ENCODE peak calls at places on chromosomes 12 and 14, in ten cellular contexts. D, O, X, L, Y, V, G, S, F and U are unnamed samples.

GRCh38 chr12:11876301-11876700 is 194.4 kb upstream of the BCL2L14 start:
- DNase-seq in F (no peak), V (no peak), S (no peak), D (no peak), L (no peak), Y (no peak), G (no peak), X (no peak), O (no peak), U (no peak)

GRCh38 chr14:65864549-65864948 is 452.0 kb downstream of the FUT8 start:
- DNase-seq in L (no peak), F (no peak), Y (no peak), O (no peak), D (no peak), V (no peak), S (no peak), X (no peak), G (no peak), U (no peak)

GRCh38 chr12:130104596-130105253 is 57.5 kb upstream of the FZD10 start:
- DNase-seq in O (no peak), X (no peak), S (no peak), G (no peak), V (no peak), F (no peak), D (no peak), Y (no peak), L (no peak), U (no peak)

GRCh38 chr12:62847709-62848108 is 87.2 kb downstream of the PPM1H start:
- DNase-seq in L (no peak), F (no peak), Y (no peak), X (no peak), S (no peak), G (no peak), D (no peak), O (no peak), V (no peak), U (no peak)

GRCh38 chr14:81625343-81625742 is 91.7 kb upstream of the SEL1L start:
- DNase-seq in S (no peak), F (no peak), X (no peak), D (peak; percentile 18), Y (no peak), L (no peak), V (no peak), O (peak; percentile 55), G (no peak), U (no peak)

GRCh38 chr12:48933664-48934311 is 8.5 kb upstream of the FKBP11 start:
- DNase-seq in Y (no peak), D (no peak), S (no peak), G (no peak), F (peak; percentile 25), L (no peak), X (no peak), O (no peak), V (no peak), U (no peak)

GRCh38 chr14:105659935-105660527 is 133.6 kb downstream of the TMEM121 start:
- DNase-seq in O (no peak), X (no peak), Y (no peak), F (no peak), G (no peak), S (no peak), D (no peak), V (no peak), L (no peak), U (no peak)

GRCh38 chr12:41962171-41962572 is 182.5 kb downstream of the GXYLT1 start:
- DNase-seq in S (no peak), V (peak; percentile 52), L (no peak), O (no peak), Y (no peak), F (no peak), G (no peak), D (no peak), X (peak; percentile 26), U (no peak)

DNA sequence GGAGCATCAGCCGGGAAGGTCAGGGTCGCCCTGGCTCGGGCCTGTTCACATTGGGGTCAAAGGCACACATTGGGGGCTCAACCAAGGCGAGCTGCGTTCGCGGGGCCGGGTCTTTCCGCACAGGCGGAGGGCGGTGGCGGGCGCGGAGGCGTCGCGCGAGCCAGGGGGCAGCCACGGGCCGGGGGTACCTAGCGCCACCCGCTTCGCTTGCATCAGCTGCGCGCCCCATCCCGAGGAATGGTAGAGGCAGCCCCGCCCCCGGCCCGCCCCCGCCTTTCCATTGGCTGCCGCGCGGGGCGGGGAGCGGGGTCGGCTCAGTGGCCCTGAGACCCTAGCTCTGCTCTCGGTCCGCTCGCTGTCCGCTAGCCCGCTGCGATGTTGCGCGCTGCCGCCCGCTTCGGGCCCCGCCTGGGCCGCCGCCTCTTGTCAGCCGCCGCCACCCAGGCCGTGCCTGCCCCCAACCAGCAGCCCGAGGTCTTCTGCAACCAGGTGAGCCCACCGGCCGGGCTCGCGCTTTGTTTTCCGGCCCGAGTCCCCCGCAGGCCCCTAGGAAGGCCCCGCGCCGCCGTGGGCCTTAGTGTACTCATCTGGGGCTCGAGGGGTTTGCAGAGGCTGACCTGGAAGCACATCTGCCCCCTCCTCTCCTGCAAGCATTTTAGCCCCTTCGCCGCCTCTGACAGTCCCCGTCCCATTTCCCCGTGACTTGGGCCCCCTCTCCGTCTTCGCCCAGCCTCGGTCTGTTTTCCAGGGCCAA is at the start of gene ALDH2:
- DNase-seq in O (no peak), F (peak; percentile 46), D (peak; percentile 79), X (no peak), G (peak; percentile 82), Y (no peak), V (peak; percentile 83), L (peak; percentile 65), S (peak; percentile 78), U (no peak)
- H3K27ac ChIP-seq in O (no peak within 1 kb of the TSS), F (no peak within 1 kb of the TSS), D (no peak within 1 kb of the TSS), X (no peak within 1 kb of the TSS), G (peak within 1 kb of the TSS; percentile 92), Y (no peak within 1 kb of the TSS), V (peak within 1 kb of the TSS; percentile 34), L (no peak within 1 kb of the TSS), S (peak within 1 kb of the TSS; percentile 91), U (peak within 1 kb of the TSS; percentile 16)

GRCh38 chr14:93330609-93331000 is 2.2 kb downstream of the BTBD7 start:
- DNase-seq in O (peak; percentile 90), Y (no peak), V (no peak), S (no peak), F (no peak), L (no peak), X (no peak), D (no peak), G (no peak), U (no peak)

GRCh38 chr14:93328546-93328945 is 4.3 kb downstream of the BTBD7 start:
- DNase-seq in S (no peak), V (no peak), Y (no peak), L (no peak), G (no peak), F (no peak), O (no peak), X (no peak), D (no peak), U (no peak)

GRCh38 chr14:93331375-93332031 is 1.3 kb downstream of the BTBD7 start:
- DNase-seq in Y (no peak), S (peak; percentile 64), O (peak; percentile 12), G (no peak), D (peak; percentile 6), F (no peak), V (peak; percentile 52), X (no peak), L (no peak), U (no peak)

GRCh38 chr14:93332032-93332852 is 594 bp downstream of the BTBD7 start:
- DNase-seq in L (peak; percentile 72), O (peak; percentile 46), V (peak; percentile 72), Y (no peak), F (peak; percentile 18), G (peak; percentile 47), D (peak; percentile 57), S (no peak), X (peak; percentile 46), U (no peak)

GRCh38 chr14:93329965-93330608 is 2.7 kb downstream of the BTBD7 start:
- DNase-seq in V (no peak), X (no peak), S (no peak), O (peak; percentile 22), D (no peak), G (no peak), F (no peak), Y (no peak), L (no peak), U (no peak)
- H3K27ac ChIP-seq in V (no peak overlapping the region), X (no peak overlapping the region), S (no peak overlapping the region), O (peak overlapping the region; percentile 94), D (peak overlapping the region; percentile 99), G (no peak overlapping the region), F (no peak overlapping the region), Y (no peak overlapping the region), L (peak overlapping the region; percentile 82), U (no peak overlapping the region)

DNA sequence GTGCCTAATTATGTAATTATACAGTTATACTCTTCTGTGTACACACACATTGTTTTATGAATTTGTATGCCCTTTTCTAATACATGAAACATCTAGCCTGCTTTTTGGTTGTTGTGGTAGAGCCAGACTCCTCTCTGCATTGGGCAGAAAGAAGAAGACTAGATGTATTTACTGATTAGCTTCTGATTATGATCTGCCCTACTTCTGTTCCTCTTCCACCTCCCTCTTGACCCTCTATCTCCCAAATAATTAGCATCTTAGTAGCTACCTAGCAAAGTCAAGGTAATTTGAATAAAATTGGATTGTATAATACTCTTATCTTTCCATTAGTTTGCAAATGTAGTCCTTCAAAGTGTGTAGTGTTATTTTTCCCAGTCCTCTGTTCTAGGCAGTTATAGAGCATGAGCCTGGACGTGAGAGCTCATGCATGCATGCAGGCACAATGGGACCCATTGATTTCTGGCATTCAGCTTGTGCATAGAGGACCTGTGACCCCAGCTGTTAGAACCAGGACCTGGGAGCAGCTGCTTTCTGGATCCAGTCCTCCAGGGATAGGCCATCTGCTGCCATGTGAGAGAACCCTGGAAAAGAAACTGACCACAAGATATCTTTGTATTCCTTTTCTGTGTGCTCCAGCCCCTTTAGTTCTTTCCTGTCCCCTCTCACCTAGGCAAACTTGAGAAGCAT is 76.7 kb downstream of the SUSD6 start:
- DNase-seq in X (peak; percentile 88), V (no peak), S (no peak), D (no peak), L (no peak), Y (no peak), O (no peak), G (no peak), F (no peak), U (no peak)
- H3K27ac ChIP-seq in X (peak overlapping the region; percentile 80), V (no peak overlapping the region), S (no peak overlapping the region), D (no peak overlapping the region), L (no peak overlapping the region), Y (no peak overlapping the region), O (no peak overlapping the region), G (no peak overlapping the region), F (no peak overlapping the region), U (no peak overlapping the region)

GRCh38 chr12:47773062-47773857 is at the start of gene SLC48A1:
- DNase-seq in V (peak; percentile 82), X (peak; percentile 65), D (peak; percentile 62), Y (no peak), G (peak; percentile 80), F (peak; percentile 77), O (peak; percentile 76), S (no peak), L (peak; percentile 79), U (peak; percentile 59)

GRCh38 chr12:47774664-47775063 is 1.6 kb downstream of the SLC48A1 start:
- DNase-seq in G (no peak), F (no peak), Y (no peak), X (no peak), S (no peak), D (no peak), V (no peak), O (no peak), L (no peak), U (no peak)

GRCh38 chr12:47775100-47775911 is 2.3 kb downstream of the SLC48A1 start:
- DNase-seq in S (no peak), X (no peak), Y (no peak), V (no peak), G (no peak), D (peak; percentile 73), F (no peak), L (no peak), O (peak; percentile 60), U (no peak)

GRCh38 chr12:47772738-47773061 is 338 bp upstream of the SLC48A1 start:
- DNase-seq in X (no peak), L (no peak), D (no peak), V (no peak), G (no peak), Y (no peak), F (no peak), S (no peak), O (no peak), U (no peak)

DNA sequence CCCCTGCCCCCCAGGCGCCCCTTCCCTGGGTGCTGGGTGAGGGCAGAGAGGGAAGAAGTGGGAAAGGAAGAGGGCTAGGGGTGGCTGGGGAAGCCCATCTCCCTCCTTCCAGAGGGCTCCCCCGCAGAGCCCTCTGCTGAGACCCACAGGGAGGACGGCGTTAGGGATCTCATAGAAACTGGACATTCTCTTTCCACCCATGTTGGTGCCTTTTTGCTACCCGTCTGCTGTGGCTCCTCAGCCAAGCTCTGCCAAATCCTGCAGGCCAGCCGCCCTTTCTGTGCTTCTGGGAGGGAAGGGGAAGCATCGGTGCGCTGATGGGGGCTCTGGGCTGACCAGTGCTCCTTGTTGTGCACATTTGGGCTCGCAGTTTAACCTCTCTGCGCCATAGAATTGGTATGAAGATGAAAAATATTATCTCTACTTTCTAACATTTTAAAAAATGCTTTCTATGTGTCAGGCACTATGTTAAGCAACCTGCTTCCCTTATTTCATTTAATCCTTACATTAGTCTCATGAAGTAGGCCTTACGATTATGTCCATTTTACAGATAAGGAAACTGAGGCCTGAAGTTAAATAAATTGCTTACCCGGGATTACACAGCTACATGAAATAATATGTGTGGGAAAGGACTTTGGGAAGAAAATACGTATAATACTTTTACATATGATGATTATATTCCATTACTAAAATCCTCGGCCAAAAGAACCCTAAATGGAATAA is 981 bp downstream of the SLC48A1 start:
- DNase-seq in O (peak; percentile 23), D (no peak), S (no peak), G (no peak), F (no peak), L (no peak), Y (no peak), V (no peak), X (no peak), U (no peak)
- H3K27ac ChIP-seq in O (no peak overlapping the region), D (no peak overlapping the region), S (peak overlapping the region; percentile 91), G (peak overlapping the region; percentile 87), F (no peak overlapping the region), L (no peak overlapping the region), Y (no peak overlapping the region), V (no peak overlapping the region), X (no peak overlapping the region), U (peak overlapping the region; percentile 74)